ENCODE peak calls at places on chromosome 11, in seven cellular contexts. Y, G, Q, O, B, M and J are unnamed samples.

GRCh38 chr11:117670924-117671323 is 126.1 kb downstream of the DSCAML1 start:
- DNase-seq in Y (no peak), G (no peak), Q (no peak), O (no peak), B (no peak), M (no peak), J (no peak)

GRCh38 chr11:69328231-69328630 is 34.3 kb downstream of the MYEOV start:
- DNase-seq in Y (no peak), G (no peak), Q (no peak), O (no peak), B (no peak), M (no peak), J (no peak)

GRCh38 chr11:111604392-111605009 is 2.3 kb downstream of the SIK2 start:
- DNase-seq in Y (no peak), G (peak; percentile 38), Q (no peak), O (peak; percentile 66), B (no peak), M (peak; percentile 42), J (peak; percentile 59)

GRCh38 chr11:28461338-28461737 is 353.1 kb downstream of the METTL15 start:
- DNase-seq in Y (no peak), G (no peak), Q (no peak), O (no peak), B (no peak), M (no peak), J (peak; percentile 38)

GRCh38 chr11:97909544-97910394 is 1111.0 kb upstream of the CNTN5 start:
- DNase-seq in Y (no peak), G (no peak), Q (no peak), O (no peak), B (no peak), M (no peak), J (peak; percentile 64)

GRCh38 chr11:35009191-35009940 is 92.9 kb downstream of the PDHX start:
- DNase-seq in Y (peak; percentile 56), G (no peak), Q (peak; percentile 50), O (no peak), B (no peak), M (peak; percentile 14), J (peak; percentile 97)

GRCh38 chr11:93166867-93167266 is 30.9 kb downstream of the SLC36A4 start:
- DNase-seq in Y (no peak), G (peak; percentile 11), Q (no peak), O (no peak), B (no peak), M (no peak), J (no peak)

GRCh38 chr11:101863361-101863760 is 51.4 kb upstream of the CEP126 start:
- DNase-seq in Y (no peak), G (no peak), Q (no peak), O (no peak), B (no peak), M (no peak), J (peak; percentile 79)

GRCh38 chr11:2778630-2779498 is 79.1 kb upstream of the KCNQ1OT1 start:
- DNase-seq in Y (no peak), G (no peak), Q (no peak), O (peak; percentile 97), B (no peak), M (no peak), J (peak; percentile 81)

GRCh38 chr11:71144736-71145135 is 107.6 kb downstream of the SHANK2 start:
- DNase-seq in Y (no peak), G (no peak), Q (no peak), O (no peak), B (no peak), M (no peak), J (no peak)

GRCh38 chr11:123429336-123429735 is 733 bp upstream of the GRAMD1B start:
- DNase-seq in Y (no peak), G (no peak), Q (peak; percentile 53), O (no peak), B (no peak), M (no peak), J (peak; percentile 96)

GRCh38 chr11:118552341-118552740 is 13.4 kb downstream of the IFT46 start:
- DNase-seq in Y (no peak), G (no peak), Q (no peak), O (no peak), B (no peak), M (no peak), J (no peak)

GRCh38 chr11:124174001-124174400 is 9.1 kb upstream of the OR10D3 start:
- DNase-seq in Y (no peak), G (peak; percentile 1), Q (no peak), O (peak; percentile 56), B (no peak), M (no peak), J (peak; percentile 82)

GRCh38 chr11:12118940-12119339 is 8.6 kb downstream of the MICAL2 start:
- DNase-seq in Y (no peak), G (no peak), Q (no peak), O (no peak), B (no peak), M (no peak), J (no peak)

GRCh38 chr11:16365456-16366355 is 9.4 kb upstream of the SOX6 start:
- DNase-seq in Y (no peak), G (no peak), Q (no peak), O (no peak), B (no peak), M (no peak), J (no peak)

GRCh38 chr11:74090701-74091100 is 80.1 kb downstream of the C2CD3 start:
- DNase-seq in Y (no peak), G (no peak), Q (no peak), O (no peak), B (no peak), M (no peak), J (peak; percentile 11)

GRCh38 chr11:62958547-62959071 is 26.2 kb downstream of the SLC22A6 start:
- DNase-seq in Y (peak; percentile 33), G (no peak), Q (no peak), O (no peak), B (no peak), M (no peak), J (peak; percentile 60)

GRCh38 chr11:120925944-120926343 is 98.0 kb upstream of the TBCEL start:
- DNase-seq in Y (no peak), G (no peak), Q (no peak), O (peak; percentile 84), B (no peak), M (no peak), J (no peak)

GRCh38 chr11:41947392-41947791 is 487.9 kb upstream of the LRRC4C start:
- DNase-seq in Y (no peak), G (no peak), Q (no peak), O (no peak), B (no peak), M (no peak), J (no peak)

GRCh38 chr11:16291729-16292128 is 64.6 kb downstream of the SOX6 start:
- DNase-seq in Y (no peak), G (no peak), Q (no peak), O (no peak), B (no peak), M (no peak), J (no peak)

GRCh38 chr11:63536669-63537292 is at the start of gene PLAAT4:
- DNase-seq in Y (no peak), G (peak; percentile 68), Q (no peak), O (peak; percentile 73), B (no peak), M (no peak), J (peak; percentile 74)

GRCh38 chr11:33716236-33716635 is 15.6 kb upstream of the C11orf91 start:
- DNase-seq in Y (no peak), G (no peak), Q (no peak), O (peak; percentile 36), B (no peak), M (no peak), J (peak; percentile 75)

GRCh38 chr11:130070109-130070828 is 575 bp downstream of the APLP2 start:
- DNase-seq in Y (no peak), G (no peak), Q (no peak), O (peak; percentile 61), B (peak; percentile 34), M (peak; percentile 21), J (peak; percentile 50)

GRCh38 chr11:82995754-82996398 is 75.8 kb downstream of the RAB30 start:
- DNase-seq in Y (peak; percentile 35), G (no peak), Q (no peak), O (peak; percentile 67), B (no peak), M (no peak), J (peak; percentile 96)

GRCh38 chr11:15893080-15893492 is 463.3 kb downstream of the SOX6 start:
- DNase-seq in Y (no peak), G (no peak), Q (no peak), O (no peak), B (no peak), M (no peak), J (peak; percentile 68)

GRCh38 chr11:70467196-70468085 is 69.1 kb downstream of the CTTN start:
- DNase-seq in Y (no peak), G (no peak), Q (peak; percentile 27), O (peak; percentile 36), B (peak; percentile 52), M (peak; percentile 62), J (peak; percentile 46)

GRCh38 chr11:45671246-45672171 is 6.1 kb upstream of the CHST1 start:
- DNase-seq in Y (no peak), G (no peak), Q (no peak), O (no peak), B (no peak), M (no peak), J (no peak)

GRCh38 chr11:117228091-117228490 is 3.8 kb downstream of the PCSK7 start:
- DNase-seq in Y (no peak), G (no peak), Q (no peak), O (no peak), B (no peak), M (no peak), J (no peak)

GRCh38 chr11:33912405-33913361 is 20.8 kb upstream of the LMO2 start:
- DNase-seq in Y (peak; percentile 66), G (peak; percentile 37), Q (no peak), O (no peak), B (no peak), M (no peak), J (peak; percentile 83)

GRCh38 chr11:47551086-47551485 is 1.8 kb downstream of the CELF1 start:
- DNase-seq in Y (no peak), G (peak; percentile 9), Q (no peak), O (peak; percentile 60), B (no peak), M (peak; percentile 32), J (peak; percentile 49)

GRCh38 chr11:94455861-94456260 is 37.8 kb downstream of the MRE11 start:
- DNase-seq in Y (no peak), G (no peak), Q (no peak), O (no peak), B (no peak), M (no peak), J (no peak)